ENCODE peak calls at places on chromosome 1, in eight cellular contexts. P is K562, Z is AG04450, A is sigmoid colon, O is brain microvascular endothelial cell, U is endodermal cell, G is BE2C, W is astrocyte of the cerebellum. H is an unnamed sample.

GRCh38 chr1:100478816-100479215 is 59.1 kb upstream of the GPR88 start:
- DNase-seq in P (no peak), Z (no peak), A (no peak), O (no peak), U (no peak), G (no peak), W (no peak), H (no peak)

GRCh38 chr1:45622267-45622890 is 1.5 kb downstream of the CCDC17 start:
- DNase-seq in P (peak; percentile 37), Z (no peak), A (no peak), O (no peak), U (peak; percentile 58), G (no peak), W (no peak), H (no peak)

GRCh38 chr1:109770331-109771095 is 6.8 kb upstream of the EPS8L3 start:
- DNase-seq in P (no peak), Z (no peak), A (peak; percentile 54), O (no peak), U (no peak), G (peak; percentile 13), W (no peak), H (no peak)

GRCh38 chr1:66240491-66241484 is 293.2 kb upstream of the SGIP1 start:
- DNase-seq in P (no peak), Z (no peak), A (no peak), O (no peak), U (no peak), G (no peak), W (no peak), H (no peak)

GRCh38 chr1:234887026-234887910 is 241.4 kb downstream of the TOMM20 start:
- DNase-seq in P (no peak), Z (no peak), A (peak; percentile 86), O (peak; percentile 40), U (no peak), G (no peak), W (no peak), H (peak; percentile 82)

GRCh38 chr1:153938996-153939395 is 7.5 kb downstream of the DENND4B start:
- DNase-seq in P (no peak), Z (no peak), A (no peak), O (no peak), U (no peak), G (no peak), W (no peak), H (no peak)

GRCh38 chr1:200453544-200453905 is 43.7 kb upstream of the ZNF281 start:
- DNase-seq in P (no peak), Z (no peak), A (no peak), O (no peak), U (no peak), G (no peak), W (no peak), H (no peak)

GRCh38 chr1:6347641-6348487 is 45.7 kb downstream of the ACOT7 start:
- DNase-seq in P (peak; percentile 86), Z (no peak), A (no peak), O (no peak), U (peak; percentile 88), G (peak; percentile 62), W (no peak), H (peak; percentile 21)

GRCh38 chr1:12059722-12060464 is 3.2 kb upstream of the TNFRSF8 start:
- DNase-seq in P (no peak), Z (no peak), A (no peak), O (no peak), U (no peak), G (no peak), W (no peak), H (no peak)

GRCh38 chr1:81801834-81802531 is 1.2 kb downstream of the ADGRL2 start:
- DNase-seq in P (no peak), Z (no peak), A (peak; percentile 72), O (peak; percentile 28), U (peak; percentile 73), G (peak; percentile 32), W (no peak), H (peak; percentile 57)

GRCh38 chr1:3490046-3490745 is 35.7 kb downstream of the ARHGEF16 start:
- DNase-seq in P (no peak), Z (no peak), A (no peak), O (no peak), U (no peak), G (no peak), W (no peak), H (no peak)

GRCh38 chr1:155127672-155128468 is at the start of gene EFNA1:
- DNase-seq in P (peak; percentile 78), Z (no peak), A (peak; percentile 80), O (no peak), U (peak; percentile 81), G (peak; percentile 71), W (no peak), H (peak; percentile 18)

GRCh38 chr1:62271932-62272728 is 47.1 kb downstream of the KANK4 start:
- DNase-seq in P (no peak), Z (no peak), A (no peak), O (no peak), U (no peak), G (peak; percentile 40), W (no peak), H (no peak)

GRCh38 chr1:99992044-99992722 is 22.4 kb downstream of the SLC35A3 start:
- DNase-seq in P (no peak), Z (no peak), A (no peak), O (no peak), U (no peak), G (no peak), W (no peak), H (no peak)

GRCh38 chr1:227942021-227942715 is 5.6 kb downstream of the WNT9A start:
- DNase-seq in P (no peak), Z (no peak), A (peak; percentile 68), O (no peak), U (peak; percentile 75), G (peak; percentile 32), W (no peak), H (no peak)

GRCh38 chr1:92838519-92838918 is 6.7 kb downstream of the RPL5 start:
- DNase-seq in P (no peak), Z (no peak), A (no peak), O (no peak), U (no peak), G (no peak), W (no peak), H (peak; percentile 25)
- H3K4me3 ChIP-seq in P (no peak overlapping the region), Z (no peak overlapping the region), A (no peak overlapping the region), O (no peak overlapping the region), U (peak overlapping the region; percentile 48), G (no peak overlapping the region), W (no peak overlapping the region), H (no peak overlapping the region)

GRCh38 chr1:156944848-156945247 is 24.4 kb downstream of the LRRC71 start:
- DNase-seq in P (no peak), Z (no peak), A (no peak), O (no peak), U (no peak), G (no peak), W (no peak), H (no peak)
- TF ChIP-seq CTCF in P (no peak), Z (no peak), A (no peak), O (no peak), U (no peak), G (no peak), W (no peak), H (no peak)

DNA sequence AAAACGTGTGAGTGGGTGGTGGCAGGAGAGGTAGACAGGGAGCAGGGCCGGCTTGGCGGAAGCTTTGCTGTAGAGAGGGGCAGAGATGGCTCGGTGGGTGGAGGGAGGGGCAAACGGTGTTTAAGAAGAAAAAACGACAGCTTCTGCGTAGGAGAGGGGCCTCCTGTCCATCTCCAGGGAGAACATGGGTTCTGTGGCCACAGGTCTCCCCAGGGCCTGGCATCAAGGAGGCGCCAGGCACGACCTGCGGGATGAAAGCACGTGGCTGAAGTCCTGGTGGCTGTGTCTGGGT is 1.0 kb upstream of the PRKCZ start:
- DNase-seq in P (no peak), Z (no peak), A (no peak), O (no peak), U (no peak), G (no peak), W (no peak), H (no peak)
- H3K4me3 ChIP-seq in P (no peak overlapping the region), Z (no peak overlapping the region), A (no peak overlapping the region), O (no peak overlapping the region), U (peak overlapping the region; percentile 86), G (no peak overlapping the region), W (no peak overlapping the region), H (no peak overlapping the region)

GRCh38 chr1:212669600-212669999 is 30.0 kb downstream of the BATF3 start:
- DNase-seq in P (no peak), Z (no peak), A (no peak), O (no peak), U (peak; percentile 49), G (peak; percentile 59), W (no peak), H (no peak)

GRCh38 chr1:212670301-212670700 is 29.3 kb downstream of the BATF3 start:
- DNase-seq in P (no peak), Z (no peak), A (no peak), O (no peak), U (no peak), G (no peak), W (no peak), H (no peak)

GRCh38 chr1:212668477-212668876 is 31.2 kb downstream of the BATF3 start:
- DNase-seq in P (no peak), Z (no peak), A (no peak), O (no peak), U (peak; percentile 24), G (no peak), W (no peak), H (no peak)

GRCh38 chr1:212667223-212668139 is 32.2 kb downstream of the BATF3 start:
- DNase-seq in P (no peak), Z (peak; percentile 79), A (no peak), O (peak; percentile 99), U (peak; percentile 78), G (peak; percentile 90), W (peak; percentile 89), H (peak; percentile 97)

GRCh38 chr1:212669102-212669501 is 30.5 kb downstream of the BATF3 start:
- DNase-seq in P (peak; percentile 37), Z (no peak), A (no peak), O (no peak), U (peak; percentile 74), G (peak; percentile 59), W (no peak), H (peak; percentile 31)
- TF ChIP-seq CTCF in P (peak; percentile 53), Z (peak; percentile 17), A (no peak), O (peak; percentile 43), U (peak; percentile 75), G (peak; percentile 72), W (peak; percentile 19), H (peak; percentile 19)